ENCODE peak calls at places on chromosomes 12 and 14, in five cellular contexts. K, U, N, A and B are unnamed samples.

GRCh38 chr14:76836029-76836630 is 9.9 kb downstream of the LRRC74A start:
- DNase-seq in K (no peak), U (peak), N (no peak), A (peak), B (no peak)

GRCh38 chr12:68303850-68304249 is 28.3 kb downstream of the MDM1 start:
- DNase-seq in K (no peak), U (no peak), N (no peak), A (no peak), B (no peak)

GRCh38 chr12:92551853-92552397 is 150.9 kb upstream of the PLEKHG7 start:
- DNase-seq in K (no peak), U (no peak), N (no peak), A (peak), B (peak)

GRCh38 chr14:23141706-23142467 is 22.8 kb upstream of the CEBPE start:
- DNase-seq in K (no peak), U (peak), N (no peak), A (peak), B (peak)

GRCh38 chr14:33539918-33540357 is 410.9 kb downstream of the EGLN3 start:
- DNase-seq in K (no peak), U (no peak), N (no peak), A (no peak), B (no peak)

GRCh38 chr12:25877446-25877845 is 81.0 kb upstream of the RASSF8 start:
- DNase-seq in K (no peak), U (no peak), N (no peak), A (no peak), B (no peak)

GRCh38 chr14:45249847-45250575 is 3.0 kb downstream of the MIS18BP1 start:
- DNase-seq in K (no peak), U (no peak), N (no peak), A (no peak), B (no peak)

GRCh38 chr12:2295941-2296461 is 243.2 kb downstream of the CACNA1C start:
- DNase-seq in K (no peak), U (no peak), N (no peak), A (peak), B (peak)

GRCh38 chr14:47536341-47536740 is 139.1 kb downstream of the MDGA2 start:
- DNase-seq in K (no peak), U (no peak), N (no peak), A (no peak), B (no peak)

GRCh38 chr14:104970231-104971068 is 7.7 kb downstream of the AHNAK2 start:
- DNase-seq in K (no peak), U (no peak), N (peak), A (peak), B (peak)

GRCh38 chr12:80763874-80764273 is 47.2 kb downstream of the MYF5 start:
- DNase-seq in K (no peak), U (no peak), N (no peak), A (peak), B (no peak)

GRCh38 chr14:81400852-81401251 is 728 bp upstream of the STON2 start:
- DNase-seq in K (no peak), U (peak), N (no peak), A (peak), B (peak)

GRCh38 chr12:21476949-21477348 is 24.5 kb downstream of the RECQL start:
- DNase-seq in K (no peak), U (no peak), N (no peak), A (no peak), B (no peak)

GRCh38 chr14:64038857-64039542 is 186.2 kb downstream of the SYNE2 start:
- DNase-seq in K (no peak), U (no peak), N (no peak), A (no peak), B (no peak)

GRCh38 chr14:61188196-61188595 is 92.9 kb downstream of the TMEM30B start:
- DNase-seq in K (no peak), U (no peak), N (no peak), A (peak), B (no peak)

GRCh38 chr12:42332301-42332894 is 6.4 kb downstream of the PPHLN1 start:
- DNase-seq in K (no peak), U (no peak), N (no peak), A (peak), B (peak)

GRCh38 chr14:96202441-96203094 is 2.1 kb upstream of the BDKRB2 start:
- DNase-seq in K (no peak), U (no peak), N (peak), A (no peak), B (no peak)

GRCh38 chr14:32256606-32257005 is 53.5 kb upstream of the RNU6-8 start:
- DNase-seq in K (no peak), U (no peak), N (no peak), A (no peak), B (no peak)

GRCh38 chr14:61203059-61203753 is 77.9 kb downstream of the TMEM30B start:
- DNase-seq in K (no peak), U (no peak), N (no peak), A (no peak), B (no peak)

GRCh38 chr12:33116284-33116683 is 219.7 kb upstream of the PKP2 start:
- DNase-seq in K (no peak), U (no peak), N (no peak), A (no peak), B (no peak)

GRCh38 chr12:109542876-109543275 is 30.4 kb downstream of the MMAB start:
- DNase-seq in K (no peak), U (no peak), N (no peak), A (no peak), B (no peak)

GRCh38 chr12:10771132-10771733 is 31.2 kb downstream of the TAS2R7 start:
- DNase-seq in K (no peak), U (no peak), N (no peak), A (peak), B (no peak)

GRCh38 chr12:57320639-57321038 is 69.7 kb upstream of the STAC3 start:
- DNase-seq in K (no peak), U (no peak), N (no peak), A (no peak), B (no peak)

GRCh38 chr14:77143071-77143470 is 1.5 kb upstream of the ZDHHC22 start:
- DNase-seq in K (no peak), U (no peak), N (peak), A (no peak), B (no peak)

GRCh38 chr12:90163975-90164374 is 455.3 kb upstream of the ATP2B1 start:
- DNase-seq in K (no peak), U (no peak), N (no peak), A (peak), B (no peak)

GRCh38 chr12:13144266-13144828 is 40.9 kb upstream of the GSG1 start:
- DNase-seq in K (no peak), U (no peak), N (no peak), A (no peak), B (no peak)

GRCh38 chr14:103292426-103293374 is 41.3 kb upstream of the EIF5 start:
- DNase-seq in K (peak), U (peak), N (peak), A (peak), B (peak)

GRCh38 chr12:88529531-88530488 is 50.5 kb downstream of the KITLG start:
- DNase-seq in K (no peak), U (no peak), N (no peak), A (no peak), B (no peak)

GRCh38 chr14:104244221-104245011 is 106.0 kb downstream of the KIF26A start:
- DNase-seq in K (no peak), U (no peak), N (peak), A (no peak), B (no peak)

GRCh38 chr12:2999265-2999841 is 40.2 kb downstream of the TEAD4 start:
- DNase-seq in K (no peak), U (no peak), N (no peak), A (no peak), B (no peak)

GRCh38 chr14:90384543-90384911 is 12.3 kb upstream of the CALM1 start:
- DNase-seq in K (no peak), U (no peak), N (no peak), A (no peak), B (no peak)

GRCh38 chr12:116473416-116473815 is 85.8 kb upstream of the MAP1LC3B2 start:
- DNase-seq in K (no peak), U (no peak), N (no peak), A (no peak), B (no peak)

GRCh38 chr12:18443768-18444437 is 182.6 kb downstream of the PIK3C2G start:
- DNase-seq in K (no peak), U (no peak), N (no peak), A (no peak), B (no peak)

GRCh38 chr12:18446245-18446644 is 184.9 kb downstream of the PIK3C2G start:
- DNase-seq in K (no peak), U (no peak), N (no peak), A (no peak), B (no peak)
- TF ChIP-seq POLR2A in K (no peak), U (no peak), N (no peak), A (no peak), B (no peak)

GRCh38 chr14:38128640-38129039 is 79.1 kb upstream of the SSTR1 start:
- DNase-seq in K (no peak), U (no peak), N (no peak), A (no peak), B (no peak)

GRCh38 chr14:38127356-38127755 is 80.3 kb upstream of the SSTR1 start:
- DNase-seq in K (no peak), U (no peak), N (no peak), A (no peak), B (no peak)

GRCh38 chr14:38129705-38130104 is 78.0 kb upstream of the SSTR1 start:
- DNase-seq in K (no peak), U (no peak), N (no peak), A (no peak), B (no peak)

GRCh38 chr14:38129192-38129591 is 78.5 kb upstream of the SSTR1 start:
- DNase-seq in K (no peak), U (no peak), N (no peak), A (no peak), B (no peak)

DNA sequence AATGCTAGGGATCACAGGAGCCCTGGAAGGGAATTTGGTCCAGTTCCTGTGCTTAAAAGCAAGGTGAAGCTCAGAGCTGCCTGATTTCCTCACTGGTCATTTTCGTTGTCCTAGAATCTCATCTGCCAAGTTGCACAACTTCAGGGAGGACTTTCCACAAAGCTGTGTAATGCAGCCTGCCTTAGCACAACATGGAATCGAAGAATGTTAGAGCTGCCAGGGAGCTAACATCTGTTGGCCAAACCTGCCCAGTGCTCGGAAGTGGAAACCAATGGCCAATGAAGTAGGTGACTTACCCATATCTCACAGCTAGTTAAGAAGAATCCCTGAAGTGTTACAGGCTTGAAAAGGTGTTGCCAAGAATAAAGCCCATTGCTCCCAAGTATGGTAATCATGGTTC is 79.9 kb upstream of the SSTR1 start:
- DNase-seq in K (no peak), U (no peak), N (no peak), A (no peak), B (no peak)
- TF ChIP-seq POLR2A in K (no peak), U (no peak), N (no peak), A (no peak), B (no peak)

GRCh38 chr14:21510735-21511657 is at the start of gene METTL3:
- DNase-seq in K (peak), U (peak), N (peak), A (peak), B (peak)
- TF ChIP-seq POLR2A in K (peak), U (no peak), N (no peak), A (peak), B (peak)

GRCh38 chr12:118033902-118034301 is 17.4 kb downstream of the RFC5 start:
- DNase-seq in K (no peak), U (no peak), N (no peak), A (no peak), B (no peak)
- TF ChIP-seq POLR2A in K (no peak), U (no peak), N (no peak), A (no peak), B (no peak)

GRCh38 chr12:14367097-14367661 is 1.7 kb downstream of the ATF7IP start:
- DNase-seq in K (no peak), U (no peak), N (no peak), A (peak), B (no peak)

GRCh38 chr12:14366211-14366762 is 805 bp downstream of the ATF7IP start:
- DNase-seq in K (no peak), U (no peak), N (no peak), A (peak), B (no peak)

GRCh38 chr12:14364583-14365271 is 755 bp upstream of the ATF7IP start:
- DNase-seq in K (no peak), U (no peak), N (no peak), A (no peak), B (no peak)

GRCh38 chr12:14362347-14362746 is 3.1 kb upstream of the ATF7IP start:
- DNase-seq in K (no peak), U (no peak), N (no peak), A (no peak), B (no peak)

DNA sequence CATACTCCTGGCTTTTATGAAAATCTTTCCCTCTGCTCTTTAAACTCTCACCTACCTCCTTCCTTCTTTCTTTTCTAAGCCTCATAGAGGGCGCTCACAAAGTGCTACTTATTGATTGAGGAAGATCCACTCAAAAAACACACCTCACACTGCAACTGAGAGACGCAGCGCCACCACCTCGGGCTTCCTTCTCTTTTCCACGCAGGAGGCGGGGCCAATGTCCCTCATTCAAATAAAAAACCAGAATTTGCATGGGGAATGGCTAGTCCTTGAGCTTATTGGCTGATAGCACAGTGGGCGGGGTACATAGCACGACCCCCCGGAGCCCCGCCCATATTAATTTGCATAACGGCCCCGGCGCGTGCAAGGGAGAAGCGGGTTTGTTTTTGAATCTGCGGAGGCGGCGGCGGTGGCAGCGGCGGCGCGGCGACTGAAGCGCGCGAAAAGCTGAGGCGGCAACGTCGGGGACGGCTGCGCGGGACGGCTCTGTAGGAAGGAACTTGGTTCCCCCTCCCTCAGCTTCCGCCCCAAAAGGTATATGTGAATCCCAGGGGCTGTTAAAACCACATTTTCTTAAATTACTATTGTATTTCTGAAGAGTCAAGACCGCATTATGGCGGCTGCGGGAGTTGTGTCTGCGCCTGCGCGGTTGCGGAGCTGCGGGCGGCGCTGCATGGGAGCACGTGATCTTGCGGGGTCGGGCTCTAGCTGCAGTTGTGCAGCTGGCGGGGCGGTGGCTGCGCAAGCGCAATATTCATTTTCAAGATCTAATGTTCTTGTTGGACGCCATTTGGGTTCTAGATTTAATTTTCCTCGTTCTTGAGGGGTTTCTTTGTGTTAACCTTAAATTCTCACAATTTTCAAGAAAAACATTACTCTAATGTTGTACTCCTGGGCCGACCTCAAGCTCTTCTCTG is at the start of gene ATF7IP:
- DNase-seq in K (peak), U (peak), N (peak), A (peak), B (peak)
- TF ChIP-seq POLR2A in K (peak), U (peak), N (peak), A (peak), B (peak)

GRCh38 chr14:55071870-55072640 is 20.6 kb downstream of the MAPK1IP1L start:
- DNase-seq in K (no peak), U (peak), N (no peak), A (peak), B (peak)
- TF ChIP-seq POLR2A in K (no peak), U (no peak), N (no peak), A (no peak), B (no peak)

GRCh38 chr12:123479442-123480180 is 21.7 kb downstream of the SNRNP35 start:
- DNase-seq in K (no peak), U (no peak), N (no peak), A (no peak), B (no peak)

GRCh38 chr12:123475256-123475703 is 17.3 kb downstream of the SNRNP35 start:
- DNase-seq in K (no peak), U (no peak), N (no peak), A (no peak), B (no peak)

GRCh38 chr12:123478069-123478468 is 20.1 kb downstream of the SNRNP35 start:
- DNase-seq in K (no peak), U (no peak), N (no peak), A (no peak), B (no peak)

GRCh38 chr12:123474493-123475255 is 16.7 kb downstream of the SNRNP35 start:
- DNase-seq in K (no peak), U (no peak), N (no peak), A (no peak), B (no peak)

GRCh38 chr12:123478762-123479161 is 20.8 kb downstream of the SNRNP35 start:
- DNase-seq in K (no peak), U (no peak), N (no peak), A (no peak), B (peak)
- TF ChIP-seq POLR2A in K (no peak), U (no peak), N (no peak), A (no peak), B (no peak)

GRCh38 chr12:132557291-132557968 is 53.0 kb downstream of the LRCOL1 start:
- DNase-seq in K (no peak), U (no peak), N (no peak), A (no peak), B (no peak)

GRCh38 chr12:132555686-132556085 is 54.7 kb downstream of the LRCOL1 start:
- DNase-seq in K (no peak), U (no peak), N (no peak), A (no peak), B (no peak)

GRCh38 chr12:132556801-132557200 is 53.6 kb downstream of the LRCOL1 start:
- DNase-seq in K (no peak), U (no peak), N (no peak), A (no peak), B (no peak)

GRCh38 chr12:132554857-132555630 is 55.3 kb downstream of the LRCOL1 start:
- DNase-seq in K (no peak), U (no peak), N (no peak), A (peak), B (no peak)

GRCh38 chr12:132556216-132556615 is 54.2 kb downstream of the LRCOL1 start:
- DNase-seq in K (no peak), U (no peak), N (no peak), A (no peak), B (no peak)
- TF ChIP-seq POLR2A in K (no peak), U (no peak), N (no peak), A (no peak), B (no peak)